ENCODE peak calls at places on chromosome 18, in nine cellular contexts. H, W, U, N, F, K, B, G and J are unnamed samples.

GRCh38 chr18:55136864-55137263 is 177.6 kb upstream of the CCDC68 start:
- DNase-seq in F (no peak), W (no peak), H (no peak), K (no peak), B (no peak), N (no peak), G (no peak), U (no peak), J (no peak)

GRCh38 chr18:35616074-35616473 is 34.5 kb downstream of the GALNT1 start:
- DNase-seq in H (no peak), N (no peak), W (no peak), G (no peak), F (no peak), B (no peak), U (no peak), K (no peak), J (no peak)

GRCh38 chr18:60090170-60090569 is 190.4 kb downstream of the PMAIP1 start:
- DNase-seq in U (no peak), G (no peak), B (no peak), H (no peak), K (no peak), F (no peak), W (peak), N (no peak), J (no peak)

GRCh38 chr18:45980229-45980628 is 13.1 kb upstream of the EPG5 start:
- DNase-seq in G (no peak), U (no peak), K (no peak), F (no peak), B (no peak), W (no peak), N (no peak), H (no peak), J (no peak)

GRCh38 chr18:3350566-3351527 is 88.9 kb downstream of the MYL12B start:
- DNase-seq in B (no peak), K (no peak), N (no peak), H (no peak), W (no peak), U (no peak), G (no peak), F (no peak), J (no peak)

GRCh38 chr18:22346342-22346967 is 71.3 kb downstream of the CTAGE1 start:
- DNase-seq in K (peak), B (peak), H (no peak), U (no peak), F (no peak), W (no peak), G (no peak), N (peak), J (no peak)

GRCh38 chr18:63882333-63883141 is 5.0 kb upstream of the SERPINB2 start:
- DNase-seq in F (peak), N (no peak), G (peak), W (no peak), H (no peak), K (no peak), U (no peak), B (peak), J (no peak)

GRCh38 chr18:67359868-67360838 is 156.4 kb downstream of the DSEL start:
- DNase-seq in N (no peak), W (no peak), U (peak), K (no peak), G (peak), F (peak), H (no peak), B (peak), J (no peak)

GRCh38 chr18:12911025-12911927 is 27.2 kb upstream of the PTPN2 start:
- DNase-seq in W (no peak), F (no peak), U (no peak), H (no peak), G (no peak), B (peak), N (peak), K (no peak), J (no peak)

GRCh38 chr18:59916746-59917145 is 16.9 kb downstream of the PMAIP1 start:
- DNase-seq in H (no peak), B (no peak), F (no peak), K (no peak), N (no peak), G (no peak), U (no peak), W (no peak), J (no peak)

GRCh38 chr18:57885931-57886330 is 82.8 kb upstream of the ATP8B1 start:
- DNase-seq in F (no peak), W (no peak), K (no peak), G (no peak), N (no peak), U (no peak), H (no peak), B (no peak), J (no peak)

GRCh38 chr18:75827781-75828274 is 400.3 kb upstream of the SMIM21 start:
- DNase-seq in K (no peak), N (no peak), U (no peak), G (no peak), F (no peak), W (no peak), H (no peak), B (no peak), J (no peak)

GRCh38 chr18:51664236-51664635 is 466.8 kb upstream of the MEX3C start:
- DNase-seq in N (no peak), G (no peak), U (no peak), F (no peak), H (no peak), W (no peak), B (no peak), K (no peak), J (no peak)

GRCh38 chr18:26547302-26548143 is 830 bp downstream of the KCTD1 start:
- DNase-seq in K (peak), H (peak), W (no peak), F (peak), U (no peak), N (peak), G (no peak), B (peak), J (peak)

GRCh38 chr18:69659142-69659651 is 258.5 kb downstream of the DOK6 start:
- DNase-seq in U (no peak), F (no peak), G (no peak), H (no peak), W (peak), B (no peak), K (no peak), N (no peak), J (no peak)

GRCh38 chr18:24381126-24381525 is 16.5 kb downstream of the OSBPL1A start:
- DNase-seq in U (no peak), N (no peak), G (no peak), H (no peak), B (no peak), F (no peak), W (no peak), K (no peak), J (no peak)

GRCh38 chr18:5294618-5295230 is 802 bp downstream of the ZBTB14 start:
- DNase-seq in U (peak), F (peak), W (peak), G (peak), N (peak), K (peak), H (peak), B (peak), J (peak)

GRCh38 chr18:44507729-44508325 is 172.9 kb upstream of the SETBP1 start:
- DNase-seq in G (no peak), K (peak), F (no peak), H (peak), B (no peak), U (no peak), N (no peak), W (no peak), J (peak)

GRCh38 chr18:13984080-13984479 is 68.7 kb upstream of the MC2R start:
- DNase-seq in G (no peak), F (no peak), K (no peak), H (no peak), W (no peak), U (no peak), B (no peak), N (no peak), J (no peak)

GRCh38 chr18:26471826-26472225 is 76.5 kb downstream of the KCTD1 start:
- DNase-seq in B (no peak), H (no peak), U (no peak), W (no peak), N (no peak), G (no peak), F (no peak), K (no peak), J (no peak)

GRCh38 chr18:71327443-71328120 is 1038.7 kb downstream of the SOCS6 start:
- DNase-seq in U (no peak), N (no peak), H (no peak), B (no peak), K (no peak), F (no peak), W (no peak), G (no peak), J (no peak)

GRCh38 chr18:5839102-5839501 is 56.2 kb downstream of the TMEM200C start:
- DNase-seq in N (no peak), B (no peak), K (no peak), W (no peak), F (no peak), H (no peak), U (no peak), G (no peak), J (no peak)

GRCh38 chr18:8912348-8913057 is 190.0 kb upstream of the NDUFV2 start:
- DNase-seq in F (no peak), U (no peak), N (no peak), W (no peak), H (no peak), G (no peak), K (peak), B (no peak), J (no peak)

GRCh38 chr18:22604986-22605421 is 187.3 kb upstream of the CTAGE1 start:
- DNase-seq in G (no peak), K (no peak), W (no peak), B (no peak), H (peak), F (no peak), U (no peak), N (no peak), J (no peak)

GRCh38 chr18:11066038-11066437 is 83.3 kb downstream of the PIEZO2 start:
- DNase-seq in F (no peak), H (no peak), N (no peak), K (no peak), B (no peak), W (no peak), G (no peak), U (no peak), J (no peak)

GRCh38 chr18:59707306-59707705 is 10.1 kb upstream of the CCBE1 start:
- DNase-seq in U (no peak), W (no peak), H (no peak), N (no peak), F (no peak), K (no peak), B (no peak), G (no peak), J (peak)

GRCh38 chr18:3441290-3441689 is 8.7 kb upstream of the TGIF1 start:
- DNase-seq in N (no peak), G (no peak), K (no peak), H (no peak), W (peak), F (no peak), U (no peak), B (no peak), J (no peak)

GRCh38 chr18:8303151-8303770 is 306.0 kb upstream of the RAB12 start:
- DNase-seq in H (no peak), U (no peak), B (no peak), N (no peak), W (no peak), G (no peak), K (no peak), F (no peak), J (no peak)

GRCh38 chr18:629303-630150 is 27.9 kb upstream of the TYMS start:
- DNase-seq in K (no peak), U (no peak), H (no peak), B (no peak), F (no peak), W (no peak), N (no peak), G (no peak), J (no peak)